ENCODE peak calls at places on chromosomes 1 and 21, in six cellular contexts. One of them, this sample, is unnamed.

GRCh38 chr1:178548108-178548507 is 35.2 kb downstream of the TEX35 start:
- DNase-seq in trophoblast cell: no peak
- DNase-seq in IMR-90: no peak
- DNase-seq in neuronal stem cell: no peak
- DNase-seq in mesenchymal stem cell: no peak
- DNase-seq in H1: no peak
- DNase-seq in this sample: no peak

GRCh38 chr1:245969274-245969673 is 537.8 kb downstream of the SMYD3 start:
- DNase-seq in IMR-90: peak
- DNase-seq in trophoblast cell: no peak
- DNase-seq in mesenchymal stem cell: peak
- DNase-seq in neuronal stem cell: no peak
- DNase-seq in H1: no peak
- DNase-seq in this sample: no peak

GRCh38 chr1:224730540-224730939 is 114.4 kb downstream of the CNIH3 start:
- DNase-seq in trophoblast cell: no peak
- DNase-seq in neuronal stem cell: no peak
- DNase-seq in mesenchymal stem cell: peak
- DNase-seq in IMR-90: no peak
- DNase-seq in H1: no peak
- DNase-seq in this sample: no peak

GRCh38 chr1:234605983-234606730 is 3.8 kb downstream of the IRF2BP2 start:
- DNase-seq in IMR-90: peak
- DNase-seq in trophoblast cell: peak
- DNase-seq in mesenchymal stem cell: peak
- DNase-seq in neuronal stem cell: no peak
- DNase-seq in H1: no peak
- DNase-seq in this sample: no peak

GRCh38 chr1:27567183-27567526 is 36.8 kb downstream of the AHDC1 start:
- DNase-seq in mesenchymal stem cell: no peak
- DNase-seq in H1: no peak
- DNase-seq in IMR-90: no peak
- DNase-seq in trophoblast cell: no peak
- DNase-seq in neuronal stem cell: peak
- DNase-seq in this sample: no peak

GRCh38 chr1:45014403-45015028 is 2.5 kb downstream of the UROD start:
- DNase-seq in IMR-90: peak
- DNase-seq in mesenchymal stem cell: peak
- DNase-seq in neuronal stem cell: peak
- DNase-seq in H1: no peak
- DNase-seq in trophoblast cell: peak
- DNase-seq in this sample: peak

GRCh38 chr1:221435510-221435909 is 306.4 kb downstream of the DUSP10 start:
- DNase-seq in mesenchymal stem cell: peak
- DNase-seq in IMR-90: peak
- DNase-seq in trophoblast cell: peak
- DNase-seq in H1: no peak
- DNase-seq in neuronal stem cell: peak
- DNase-seq in this sample: no peak

GRCh38 chr1:39680751-39681150 is 8.8 kb upstream of the NT5C1A start:
- DNase-seq in trophoblast cell: no peak
- DNase-seq in IMR-90: no peak
- DNase-seq in H1: no peak
- DNase-seq in mesenchymal stem cell: no peak
- DNase-seq in neuronal stem cell: no peak
- DNase-seq in this sample: no peak

GRCh38 chr1:119160851-119161250 is 20.4 kb upstream of the WARS2 start:
- DNase-seq in H1: no peak
- DNase-seq in trophoblast cell: peak
- DNase-seq in mesenchymal stem cell: peak
- DNase-seq in IMR-90: peak
- DNase-seq in neuronal stem cell: no peak
- DNase-seq in this sample: no peak

GRCh38 chr1:22597301-22597965 is 34.1 kb downstream of the EPHA8 start:
- DNase-seq in mesenchymal stem cell: no peak
- DNase-seq in H1: no peak
- DNase-seq in neuronal stem cell: no peak
- DNase-seq in trophoblast cell: no peak
- DNase-seq in IMR-90: no peak
- DNase-seq in this sample: no peak

GRCh38 chr1:6129313-6129712 is 50.8 kb downstream of the CHD5 start:
- DNase-seq in H1: no peak
- DNase-seq in neuronal stem cell: no peak
- DNase-seq in trophoblast cell: no peak
- DNase-seq in IMR-90: no peak
- DNase-seq in mesenchymal stem cell: no peak
- DNase-seq in this sample: no peak

GRCh38 chr1:112144738-112145426 is 155.4 kb upstream of the KCND3 start:
- DNase-seq in trophoblast cell: no peak
- DNase-seq in neuronal stem cell: no peak
- DNase-seq in mesenchymal stem cell: no peak
- DNase-seq in H1: no peak
- DNase-seq in IMR-90: no peak
- DNase-seq in this sample: no peak

GRCh38 chr1:206544562-206545257 is 37.4 kb downstream of the RASSF5 start:
- DNase-seq in H1: peak
- DNase-seq in trophoblast cell: peak
- DNase-seq in mesenchymal stem cell: peak
- DNase-seq in neuronal stem cell: peak
- DNase-seq in IMR-90: peak
- DNase-seq in this sample: peak

GRCh38 chr1:14138135-14138506 is 438.1 kb downstream of the PRDM2 start:
- DNase-seq in H1: no peak
- DNase-seq in IMR-90: no peak
- DNase-seq in neuronal stem cell: no peak
- DNase-seq in trophoblast cell: peak
- DNase-seq in mesenchymal stem cell: no peak
- DNase-seq in this sample: no peak

DNA sequence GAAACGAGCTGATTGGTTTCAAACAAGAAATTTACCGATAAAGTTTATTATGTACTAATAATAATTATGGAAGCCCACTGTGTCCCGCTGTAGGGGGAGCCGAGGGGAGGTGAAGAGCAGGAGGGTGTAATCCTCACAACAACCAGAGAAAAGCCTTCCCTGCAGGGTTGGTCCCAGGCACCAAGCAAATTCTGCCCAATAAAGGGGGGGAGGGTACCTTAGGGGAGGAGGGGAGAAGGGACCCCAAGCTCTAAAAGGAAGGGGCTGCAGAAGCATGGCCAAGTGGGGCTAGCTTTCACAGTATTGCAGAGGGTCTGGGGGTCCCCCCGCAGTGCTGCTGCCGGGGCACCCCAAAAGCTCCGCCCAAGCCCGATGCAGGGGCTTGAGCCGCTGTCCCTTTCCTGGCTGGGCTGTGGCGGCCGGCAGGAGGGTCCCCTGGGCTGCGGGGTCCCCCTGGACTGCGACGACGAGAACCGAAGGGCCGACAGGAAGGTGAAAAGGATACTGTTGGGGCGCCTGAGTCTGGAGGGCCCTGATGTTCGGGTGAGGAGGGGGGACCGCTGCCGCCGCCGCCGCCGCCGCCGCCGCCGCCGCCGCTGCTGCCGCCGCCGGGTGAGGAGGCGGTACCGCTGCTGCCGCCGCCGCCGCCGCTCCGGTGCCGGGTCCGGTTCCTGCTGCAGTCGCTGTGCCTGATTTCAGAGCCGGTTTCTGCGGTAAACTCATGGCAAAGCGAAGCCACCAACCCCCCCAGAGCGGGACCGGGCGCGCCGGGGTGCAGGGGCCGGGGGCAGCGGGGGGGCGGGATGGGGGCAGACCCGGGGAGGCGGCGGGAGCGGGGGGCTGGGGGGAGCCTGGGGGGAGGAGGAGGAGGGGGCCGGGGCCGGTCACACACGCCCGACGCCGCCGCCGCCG is 771 bp downstream of the EIF4G3 start:
- DNase-seq in H1: no peak
- DNase-seq in neuronal stem cell: peak
- DNase-seq in IMR-90: no peak
- DNase-seq in mesenchymal stem cell: peak
- DNase-seq in trophoblast cell: peak
- DNase-seq in this sample: peak
- H3K18ac ChIP-seq in H1: peak
- H3K18ac ChIP-seq in neuronal stem cell: peak
- H3K18ac ChIP-seq in IMR-90: peak
- H3K18ac ChIP-seq in mesenchymal stem cell: peak
- H3K18ac ChIP-seq in trophoblast cell: peak
- H3K18ac ChIP-seq in this sample: peak

GRCh38 chr21:44917446-44918106 is 3.1 kb downstream of the ITGB2 start:
- DNase-seq in neuronal stem cell: no peak
- DNase-seq in mesenchymal stem cell: no peak
- DNase-seq in IMR-90: no peak
- DNase-seq in trophoblast cell: no peak
- DNase-seq in H1: no peak
- DNase-seq in this sample: no peak
- H3K23ac ChIP-seq in neuronal stem cell: peak
- H3K23ac ChIP-seq in mesenchymal stem cell: no peak
- H3K23ac ChIP-seq in IMR-90: no peak
- H3K23ac ChIP-seq in trophoblast cell: no peak
- H3K23ac ChIP-seq in H1: no peak
- H3K23ac ChIP-seq in this sample: no peak

GRCh38 chr21:28104346-28104745 is 888.3 kb downstream of the LTN1 start:
- DNase-seq in H1: no peak
- DNase-seq in IMR-90: no peak
- DNase-seq in mesenchymal stem cell: no peak
- DNase-seq in trophoblast cell: no peak
- DNase-seq in neuronal stem cell: no peak
- DNase-seq in this sample: no peak

GRCh38 chr21:28100366-28100765 is 892.3 kb downstream of the LTN1 start:
- DNase-seq in H1: no peak
- DNase-seq in trophoblast cell: no peak
- DNase-seq in neuronal stem cell: no peak
- DNase-seq in IMR-90: no peak
- DNase-seq in mesenchymal stem cell: no peak
- DNase-seq in this sample: no peak

GRCh38 chr21:28099296-28099695 is 893.4 kb downstream of the LTN1 start:
- DNase-seq in IMR-90: peak
- DNase-seq in neuronal stem cell: no peak
- DNase-seq in mesenchymal stem cell: peak
- DNase-seq in trophoblast cell: no peak
- DNase-seq in H1: no peak
- DNase-seq in this sample: no peak
- H3K14ac ChIP-seq in IMR-90: peak
- H3K14ac ChIP-seq in neuronal stem cell: no peak
- H3K14ac ChIP-seq in mesenchymal stem cell: no peak
- H3K14ac ChIP-seq in trophoblast cell: no peak
- H3K14ac ChIP-seq in H1: no peak
- H3K14ac ChIP-seq in this sample: no peak

DNA sequence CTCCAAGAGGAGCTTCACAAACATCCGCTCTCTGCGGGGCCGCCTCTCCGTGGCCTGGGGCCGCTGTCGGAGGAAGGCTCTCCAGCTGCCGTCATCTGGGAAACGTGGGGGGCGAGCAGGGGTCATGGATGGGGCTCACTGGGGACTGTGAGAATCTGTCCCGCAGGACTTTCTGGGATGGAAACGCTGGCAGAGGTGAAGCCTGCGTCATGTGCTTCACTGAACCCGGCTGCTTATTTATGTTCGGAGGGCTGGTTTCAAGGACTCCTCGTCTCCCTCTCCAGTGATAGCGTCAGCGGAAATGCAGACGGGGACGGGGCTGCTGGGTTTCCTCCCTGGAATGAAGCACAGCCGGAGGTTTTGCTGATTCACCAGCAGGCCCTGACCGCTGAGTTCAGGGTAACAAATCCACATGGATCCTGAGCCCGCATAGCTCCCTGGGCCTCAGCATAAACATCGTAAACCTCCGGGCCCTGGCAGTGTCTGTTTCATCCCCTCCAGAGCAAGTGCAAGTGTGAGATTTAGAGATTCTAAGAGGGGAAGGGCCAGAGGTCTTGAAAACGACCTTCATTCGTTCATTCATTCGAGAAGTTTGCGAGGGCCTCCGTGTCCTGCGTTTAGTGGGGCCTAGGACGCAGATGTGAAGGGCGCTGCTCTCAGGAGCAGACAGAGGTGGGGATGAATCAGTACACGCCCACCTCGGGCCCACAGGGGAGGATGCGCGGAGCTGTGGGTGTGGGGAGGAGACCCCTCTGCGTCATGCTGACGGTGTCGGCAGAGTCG is 7.0 kb upstream of the POFUT2 start:
- DNase-seq in trophoblast cell: peak
- DNase-seq in mesenchymal stem cell: peak
- DNase-seq in H1: no peak
- DNase-seq in IMR-90: peak
- DNase-seq in neuronal stem cell: no peak
- DNase-seq in this sample: peak
- H3K18ac ChIP-seq in trophoblast cell: peak
- H3K18ac ChIP-seq in mesenchymal stem cell: peak
- H3K18ac ChIP-seq in H1: no peak
- H3K18ac ChIP-seq in IMR-90: peak
- H3K18ac ChIP-seq in neuronal stem cell: peak
- H3K18ac ChIP-seq in this sample: no peak

This sample was measured in H9.